ENCODE peak calls at places on chromosomes 2 and 18, in four cellular contexts. One of them, this sample, is unnamed. For H3K4me1 and H3K9me3, the result is how much of the 10 kb centered on the place peaks cover.

GRCh38 chr2:39381653-39382052 is 55.4 kb downstream of the MAP4K3 start:
- DNase-seq in A549: no peak
- DNase-seq in RWPE2: no peak
- DNase-seq in CD8-positive, alpha-beta memory T cell: no peak
- DNase-seq in this sample: no peak

GRCh38 chr18:39007523-39007922 is 1441.9 kb upstream of the CELF4 start:
- DNase-seq in A549: no peak
- DNase-seq in RWPE2: no peak
- DNase-seq in CD8-positive, alpha-beta memory T cell: no peak
- DNase-seq in this sample: no peak

GRCh38 chr18:27707201-27707600 is 469.7 kb downstream of the CDH2 start:
- DNase-seq in A549: no peak
- DNase-seq in RWPE2: no peak
- DNase-seq in CD8-positive, alpha-beta memory T cell: no peak
- DNase-seq in this sample: no peak

GRCh38 chr2:157786663-157787363 is 89.3 kb downstream of the ACVR1 start:
- DNase-seq in A549: no peak
- DNase-seq in RWPE2: no peak
- DNase-seq in CD8-positive, alpha-beta memory T cell: no peak
- DNase-seq in this sample: no peak

GRCh38 chr18:57976230-57976773 is 67.7 kb upstream of the NEDD4L start:
- DNase-seq in A549: no peak
- DNase-seq in RWPE2: no peak
- DNase-seq in CD8-positive, alpha-beta memory T cell: no peak
- DNase-seq in this sample: no peak

GRCh38 chr2:67600946-67601345 is 203.8 kb downstream of the ETAA1 start:
- DNase-seq in A549: no peak
- DNase-seq in RWPE2: no peak
- DNase-seq in CD8-positive, alpha-beta memory T cell: no peak
- DNase-seq in this sample: no peak

GRCh38 chr2:126656311-126657145 is 570 bp downstream of the GYPC start:
- DNase-seq in A549: no peak
- DNase-seq in RWPE2: no peak
- DNase-seq in CD8-positive, alpha-beta memory T cell: peak
- DNase-seq in this sample: no peak

GRCh38 chr18:55416791-55417190 is 171.2 kb downstream of the TCF4 start:
- DNase-seq in A549: no peak
- DNase-seq in RWPE2: no peak
- DNase-seq in CD8-positive, alpha-beta memory T cell: no peak
- DNase-seq in this sample: no peak

GRCh38 chr18:52427521-52428175 is 87.7 kb downstream of the DCC start:
- DNase-seq in A549: no peak
- DNase-seq in RWPE2: no peak
- DNase-seq in CD8-positive, alpha-beta memory T cell: no peak
- DNase-seq in this sample: no peak

GRCh38 chr2:80122675-80123074 is 181.9 kb downstream of the LRRTM1 start:
- DNase-seq in A549: no peak
- DNase-seq in RWPE2: no peak
- DNase-seq in CD8-positive, alpha-beta memory T cell: no peak
- DNase-seq in this sample: no peak

GRCh38 chr2:57936216-57936615 is 110.4 kb upstream of the VRK2 start:
- DNase-seq in A549: no peak
- DNase-seq in RWPE2: no peak
- DNase-seq in CD8-positive, alpha-beta memory T cell: no peak
- DNase-seq in this sample: no peak

GRCh38 chr2:3637692-3638455 is 20.1 kb upstream of the ALLC start:
- DNase-seq in A549: no peak
- DNase-seq in RWPE2: peak
- DNase-seq in CD8-positive, alpha-beta memory T cell: no peak
- DNase-seq in this sample: peak

GRCh38 chr2:47950340-47951280 is 44.3 kb upstream of the FBXO11 start:
- DNase-seq in A549: no peak
- DNase-seq in RWPE2: no peak
- DNase-seq in CD8-positive, alpha-beta memory T cell: no peak
- DNase-seq in this sample: no peak

GRCh38 chr2:50492452-50492851 is 539.5 kb downstream of the NRXN1 start:
- DNase-seq in A549: peak
- DNase-seq in RWPE2: no peak
- DNase-seq in CD8-positive, alpha-beta memory T cell: no peak
- DNase-seq in this sample: no peak

GRCh38 chr18:10474309-10474708 is 19.9 kb downstream of the APCDD1 start:
- DNase-seq in A549: no peak
- DNase-seq in RWPE2: no peak
- DNase-seq in CD8-positive, alpha-beta memory T cell: no peak
- DNase-seq in this sample: no peak
- H3K4me1 ChIP-seq in A549: under half
- H3K4me1 ChIP-seq in RWPE2: under half
- H3K4me1 ChIP-seq in CD8-positive, alpha-beta memory T cell: under half
- H3K4me1 ChIP-seq in this sample: under half

DNA sequence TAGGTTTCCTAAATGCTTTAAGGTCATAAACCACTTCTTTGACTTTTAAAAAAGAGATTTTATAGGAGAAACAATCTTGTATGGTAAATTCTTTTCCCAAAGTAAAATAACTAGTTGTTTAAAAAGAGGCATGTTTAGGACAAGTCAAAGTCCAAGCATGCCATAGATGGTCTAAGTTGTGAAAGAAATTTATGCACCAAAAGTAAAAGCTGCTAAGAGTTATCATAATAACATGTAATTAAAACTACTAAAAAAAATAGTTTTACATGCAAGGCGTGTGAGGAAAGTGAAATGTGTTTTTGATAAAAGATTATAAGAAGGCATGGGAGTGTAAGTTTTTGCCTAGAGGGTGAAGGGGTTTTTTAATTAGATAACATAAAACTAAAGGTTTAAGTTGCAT is 22.5 kb downstream of the FAM210A start:
- DNase-seq in A549: no peak
- DNase-seq in RWPE2: no peak
- DNase-seq in CD8-positive, alpha-beta memory T cell: no peak
- DNase-seq in this sample: no peak
- H3K9me3 ChIP-seq in A549: under half
- H3K9me3 ChIP-seq in RWPE2: under half
- H3K9me3 ChIP-seq in CD8-positive, alpha-beta memory T cell: under half
- H3K9me3 ChIP-seq in this sample: half or more

GRCh38 chr2:152558174-152559091 is 158.8 kb downstream of the PRPF40A start:
- DNase-seq in A549: no peak
- DNase-seq in RWPE2: no peak
- DNase-seq in CD8-positive, alpha-beta memory T cell: no peak
- DNase-seq in this sample: no peak

GRCh38 chr2:152562208-152562884 is 154.9 kb downstream of the PRPF40A start:
- DNase-seq in A549: no peak
- DNase-seq in RWPE2: no peak
- DNase-seq in CD8-positive, alpha-beta memory T cell: no peak
- DNase-seq in this sample: no peak

GRCh38 chr2:152561251-152561650 is 156.0 kb downstream of the PRPF40A start:
- DNase-seq in A549: no peak
- DNase-seq in RWPE2: no peak
- DNase-seq in CD8-positive, alpha-beta memory T cell: no peak
- DNase-seq in this sample: no peak

GRCh38 chr2:152557273-152557879 is 159.9 kb downstream of the PRPF40A start:
- DNase-seq in A549: no peak
- DNase-seq in RWPE2: no peak
- DNase-seq in CD8-positive, alpha-beta memory T cell: no peak
- DNase-seq in this sample: no peak

GRCh38 chr2:152560163-152560562 is 157.1 kb downstream of the PRPF40A start:
- DNase-seq in A549: no peak
- DNase-seq in RWPE2: no peak
- DNase-seq in CD8-positive, alpha-beta memory T cell: no peak
- DNase-seq in this sample: no peak
- H3K4me1 ChIP-seq in A549: under half
- H3K4me1 ChIP-seq in RWPE2: under half
- H3K4me1 ChIP-seq in CD8-positive, alpha-beta memory T cell: under half
- H3K4me1 ChIP-seq in this sample: under half

GRCh38 chr2:688504-689076 is 11.4 kb upstream of the TMEM18 start:
- DNase-seq in A549: no peak
- DNase-seq in RWPE2: no peak
- DNase-seq in CD8-positive, alpha-beta memory T cell: no peak
- DNase-seq in this sample: peak
- H3K9me3 ChIP-seq in A549: under half
- H3K9me3 ChIP-seq in RWPE2: under half
- H3K9me3 ChIP-seq in CD8-positive, alpha-beta memory T cell: under half
- H3K9me3 ChIP-seq in this sample: under half

DNA sequence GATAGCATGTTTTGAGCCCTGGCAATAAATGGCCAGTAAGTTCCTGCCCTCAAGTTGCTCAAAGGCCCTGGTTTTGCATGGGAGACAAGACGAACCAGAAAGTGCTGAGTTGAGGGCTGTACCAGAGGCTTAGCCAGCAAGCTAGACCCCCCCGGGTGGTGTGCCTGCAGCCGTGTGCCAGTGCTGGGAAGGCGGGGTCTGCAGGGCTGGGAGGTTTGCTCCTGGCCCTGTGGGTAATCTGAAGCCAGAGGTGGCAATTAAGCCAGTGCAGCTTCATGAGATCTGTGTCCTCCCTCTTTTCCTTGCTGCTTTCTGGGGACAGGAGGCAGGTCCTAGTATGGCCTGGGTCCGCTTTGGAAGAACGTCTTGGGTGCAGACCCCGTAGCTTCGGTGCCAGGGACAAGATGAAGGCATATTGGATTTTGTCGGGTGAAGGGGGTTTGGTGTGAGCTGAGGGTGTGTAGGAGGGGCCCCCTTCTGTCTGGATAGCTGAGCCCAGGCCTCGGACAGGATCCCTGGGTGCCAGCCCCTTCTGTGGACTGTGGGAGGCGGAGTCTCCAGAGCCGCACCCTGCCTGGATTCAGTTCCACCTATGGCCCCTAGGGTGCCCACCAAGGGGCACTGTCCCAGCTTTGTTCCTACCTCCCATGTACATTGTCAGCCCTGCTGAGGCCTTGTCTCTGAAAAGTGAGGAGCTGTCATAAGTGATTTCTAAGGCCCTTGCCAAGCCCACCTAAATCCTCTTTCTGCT is 15.6 kb downstream of the ATOH8 start:
- DNase-seq in A549: peak
- DNase-seq in RWPE2: no peak
- DNase-seq in CD8-positive, alpha-beta memory T cell: no peak
- DNase-seq in this sample: no peak
- H3K4me1 ChIP-seq in A549: half or more
- H3K4me1 ChIP-seq in RWPE2: under half
- H3K4me1 ChIP-seq in CD8-positive, alpha-beta memory T cell: under half
- H3K4me1 ChIP-seq in this sample: half or more

This sample was measured in left lung.